ENCODE peak calls at places on chromosomes 12 and 14, in six cellular contexts. One of them, this sample, is unnamed.

GRCh38 chr14:33810308-33810707 is 140.6 kb downstream of the EGLN3 start:
- DNase-seq in AG09309: no peak
- DNase-seq in Calu3: no peak
- DNase-seq in heart right ventricle: no peak
- DNase-seq in epithelial cell of esophagus: peak
- DNase-seq in ovary: no peak
- DNase-seq in this sample: no peak

GRCh38 chr12:91326043-91327027 is 143.7 kb upstream of the DCN start:
- DNase-seq in heart right ventricle: no peak
- DNase-seq in Calu3: peak
- DNase-seq in ovary: peak
- DNase-seq in epithelial cell of esophagus: peak
- DNase-seq in AG09309: no peak
- DNase-seq in this sample: peak

GRCh38 chr12:26011099-26011498 is 52.6 kb downstream of the RASSF8 start:
- DNase-seq in ovary: no peak
- DNase-seq in AG09309: peak
- DNase-seq in epithelial cell of esophagus: peak
- DNase-seq in heart right ventricle: no peak
- DNase-seq in Calu3: no peak
- DNase-seq in this sample: no peak

GRCh38 chr12:65152012-65152411 is 17.4 kb upstream of the LEMD3 start:
- DNase-seq in ovary: no peak
- DNase-seq in Calu3: no peak
- DNase-seq in epithelial cell of esophagus: peak
- DNase-seq in AG09309: no peak
- DNase-seq in heart right ventricle: no peak
- DNase-seq in this sample: no peak

GRCh38 chr14:72864712-72865365 is 29.1 kb downstream of the DPF3 start:
- DNase-seq in ovary: no peak
- DNase-seq in AG09309: no peak
- DNase-seq in epithelial cell of esophagus: no peak
- DNase-seq in Calu3: no peak
- DNase-seq in heart right ventricle: no peak
- DNase-seq in this sample: no peak

GRCh38 chr14:22526744-22527143 is 62.3 kb downstream of the DAD1 start:
- DNase-seq in Calu3: no peak
- DNase-seq in heart right ventricle: no peak
- DNase-seq in ovary: no peak
- DNase-seq in AG09309: no peak
- DNase-seq in epithelial cell of esophagus: no peak
- DNase-seq in this sample: no peak

GRCh38 chr12:112875608-112876007 is 31.2 kb upstream of the OAS1 start:
- DNase-seq in AG09309: no peak
- DNase-seq in epithelial cell of esophagus: peak
- DNase-seq in heart right ventricle: no peak
- DNase-seq in Calu3: no peak
- DNase-seq in ovary: no peak
- DNase-seq in this sample: no peak

GRCh38 chr12:67633708-67634107 is 14.8 kb upstream of the DYRK2 start:
- DNase-seq in AG09309: no peak
- DNase-seq in ovary: no peak
- DNase-seq in heart right ventricle: peak
- DNase-seq in epithelial cell of esophagus: no peak
- DNase-seq in Calu3: no peak
- DNase-seq in this sample: no peak

GRCh38 chr12:52655251-52655650 is 3.2 kb upstream of the KRT2 start:
- DNase-seq in epithelial cell of esophagus: peak
- DNase-seq in Calu3: no peak
- DNase-seq in AG09309: no peak
- DNase-seq in heart right ventricle: no peak
- DNase-seq in ovary: no peak
- DNase-seq in this sample: no peak

GRCh38 chr12:91098942-91099341 is 12.4 kb downstream of the LUM start:
- DNase-seq in ovary: peak
- DNase-seq in AG09309: peak
- DNase-seq in heart right ventricle: no peak
- DNase-seq in Calu3: peak
- DNase-seq in epithelial cell of esophagus: peak
- DNase-seq in this sample: no peak

GRCh38 chr12:108720757-108721514 is 10.4 kb downstream of the CORO1C start:
- DNase-seq in Calu3: no peak
- DNase-seq in ovary: no peak
- DNase-seq in heart right ventricle: no peak
- DNase-seq in AG09309: no peak
- DNase-seq in epithelial cell of esophagus: peak
- DNase-seq in this sample: no peak

GRCh38 chr14:101202627-101203404 is 299.3 kb upstream of the RTL1 start:
- DNase-seq in AG09309: no peak
- DNase-seq in epithelial cell of esophagus: no peak
- DNase-seq in Calu3: no peak
- DNase-seq in heart right ventricle: no peak
- DNase-seq in ovary: peak
- DNase-seq in this sample: no peak

GRCh38 chr12:17028348-17028747 is 422.4 kb upstream of the LMO3 start:
- DNase-seq in epithelial cell of esophagus: no peak
- DNase-seq in Calu3: peak
- DNase-seq in heart right ventricle: no peak
- DNase-seq in ovary: no peak
- DNase-seq in AG09309: no peak
- DNase-seq in this sample: no peak
- TF ChIP-seq CTCF in epithelial cell of esophagus: peak
- TF ChIP-seq CTCF in Calu3: peak
- TF ChIP-seq CTCF in heart right ventricle: no peak
- TF ChIP-seq CTCF in ovary: no peak
- TF ChIP-seq CTCF in AG09309: no peak
- TF ChIP-seq CTCF in this sample: no peak

DNA sequence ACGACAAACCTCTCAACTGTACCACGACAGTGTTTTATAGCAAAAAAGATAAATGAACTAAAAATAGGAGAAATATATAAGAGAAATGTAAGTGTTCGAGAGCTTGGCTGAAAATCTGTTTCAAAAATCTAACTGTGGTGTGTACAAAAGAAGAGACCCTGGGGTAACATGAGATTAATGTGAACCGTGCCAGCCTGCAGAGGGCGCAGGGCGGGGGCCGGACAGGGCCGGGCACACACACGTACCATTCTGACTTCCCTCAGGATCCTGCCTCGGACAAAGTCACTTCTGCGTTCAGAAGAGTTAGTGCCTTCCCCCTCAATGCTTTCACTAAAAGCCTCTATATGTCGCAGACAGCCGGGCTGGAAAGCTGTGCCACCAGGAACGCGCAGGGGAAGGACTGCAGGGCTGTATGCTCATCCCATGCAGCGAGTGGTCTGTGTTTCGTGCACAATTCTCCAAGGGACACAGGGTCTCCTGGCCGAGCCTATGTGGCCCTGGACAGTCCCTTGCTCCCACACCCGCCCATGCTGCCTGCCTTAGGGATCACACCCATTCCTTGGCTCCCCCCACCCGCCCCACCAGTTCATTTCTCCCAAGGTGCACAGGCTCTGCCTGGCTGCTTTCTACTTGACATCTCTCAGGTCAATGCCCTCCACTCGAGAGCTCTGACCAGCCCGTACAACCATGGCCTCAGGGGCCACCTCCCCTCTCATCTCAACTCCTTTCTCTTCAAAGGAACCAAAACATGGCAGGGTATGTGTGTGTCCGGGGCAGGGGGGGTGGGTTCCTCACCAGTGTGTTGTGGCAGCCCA is 8.5 kb downstream of the CDCA4 start:
- DNase-seq in AG09309: no peak
- DNase-seq in epithelial cell of esophagus: peak
- DNase-seq in heart right ventricle: peak
- DNase-seq in ovary: no peak
- DNase-seq in Calu3: peak
- DNase-seq in this sample: no peak
- TF ChIP-seq CTCF in AG09309: peak
- TF ChIP-seq CTCF in epithelial cell of esophagus: peak
- TF ChIP-seq CTCF in heart right ventricle: peak
- TF ChIP-seq CTCF in ovary: no peak
- TF ChIP-seq CTCF in Calu3: peak
- TF ChIP-seq CTCF in this sample: no peak

GRCh38 chr12:47999816-48000215 is 4.5 kb downstream of the COL2A1 start:
- DNase-seq in AG09309: no peak
- DNase-seq in heart right ventricle: no peak
- DNase-seq in ovary: no peak
- DNase-seq in Calu3: no peak
- DNase-seq in epithelial cell of esophagus: no peak
- DNase-seq in this sample: no peak

GRCh38 chr12:48001426-48002178 is 2.7 kb downstream of the COL2A1 start:
- DNase-seq in ovary: no peak
- DNase-seq in AG09309: no peak
- DNase-seq in heart right ventricle: peak
- DNase-seq in Calu3: peak
- DNase-seq in epithelial cell of esophagus: peak
- DNase-seq in this sample: peak

GRCh38 chr12:48002179-48002601 is 2.1 kb downstream of the COL2A1 start:
- DNase-seq in Calu3: no peak
- DNase-seq in ovary: no peak
- DNase-seq in AG09309: no peak
- DNase-seq in epithelial cell of esophagus: no peak
- DNase-seq in heart right ventricle: no peak
- DNase-seq in this sample: no peak

GRCh38 chr12:48002773-48003218 is 1.5 kb downstream of the COL2A1 start:
- DNase-seq in AG09309: no peak
- DNase-seq in epithelial cell of esophagus: peak
- DNase-seq in Calu3: no peak
- DNase-seq in ovary: peak
- DNase-seq in heart right ventricle: peak
- DNase-seq in this sample: peak

GRCh38 chr12:48000878-48001321 is 3.4 kb downstream of the COL2A1 start:
- DNase-seq in Calu3: peak
- DNase-seq in AG09309: peak
- DNase-seq in ovary: no peak
- DNase-seq in heart right ventricle: no peak
- DNase-seq in epithelial cell of esophagus: peak
- DNase-seq in this sample: no peak
- TF ChIP-seq CTCF in Calu3: no peak
- TF ChIP-seq CTCF in AG09309: no peak
- TF ChIP-seq CTCF in ovary: no peak
- TF ChIP-seq CTCF in heart right ventricle: no peak
- TF ChIP-seq CTCF in epithelial cell of esophagus: peak
- TF ChIP-seq CTCF in this sample: no peak

GRCh38 chr12:104337030-104337558 is 33.6 kb downstream of the EID3 start:
- DNase-seq in ovary: no peak
- DNase-seq in AG09309: no peak
- DNase-seq in Calu3: no peak
- DNase-seq in heart right ventricle: no peak
- DNase-seq in epithelial cell of esophagus: no peak
- DNase-seq in this sample: no peak

GRCh38 chr12:104340917-104341611 is 37.5 kb downstream of the EID3 start:
- DNase-seq in Calu3: no peak
- DNase-seq in heart right ventricle: no peak
- DNase-seq in epithelial cell of esophagus: no peak
- DNase-seq in AG09309: no peak
- DNase-seq in ovary: no peak
- DNase-seq in this sample: no peak

GRCh38 chr12:104340177-104340576 is 36.6 kb downstream of the EID3 start:
- DNase-seq in heart right ventricle: no peak
- DNase-seq in ovary: no peak
- DNase-seq in Calu3: no peak
- DNase-seq in AG09309: no peak
- DNase-seq in epithelial cell of esophagus: no peak
- DNase-seq in this sample: no peak

GRCh38 chr12:104342147-104342546 is 38.6 kb downstream of the EID3 start:
- DNase-seq in AG09309: no peak
- DNase-seq in epithelial cell of esophagus: no peak
- DNase-seq in ovary: no peak
- DNase-seq in heart right ventricle: no peak
- DNase-seq in Calu3: no peak
- DNase-seq in this sample: no peak

DNA sequence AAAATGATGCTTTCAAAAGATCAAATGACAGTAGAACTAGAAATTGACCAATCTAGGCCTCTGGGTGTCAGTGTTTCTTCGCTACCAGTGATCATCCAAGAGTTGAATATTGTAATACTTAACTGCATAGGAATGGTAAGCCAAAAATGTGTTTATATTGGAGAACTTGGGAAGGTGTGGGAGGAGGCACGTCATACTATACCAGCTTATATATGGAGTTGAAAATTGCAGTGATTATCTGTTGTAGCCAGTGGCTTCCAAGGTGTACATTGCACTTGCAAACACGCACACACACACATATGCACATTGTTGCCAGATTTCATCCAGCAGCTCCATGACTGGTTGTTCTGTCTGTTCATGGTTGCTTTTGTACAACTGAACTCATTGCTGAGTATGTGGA is 36.1 kb downstream of the EID3 start:
- DNase-seq in ovary: no peak
- DNase-seq in Calu3: no peak
- DNase-seq in epithelial cell of esophagus: no peak
- DNase-seq in heart right ventricle: no peak
- DNase-seq in AG09309: no peak
- DNase-seq in this sample: no peak
- TF ChIP-seq CTCF in ovary: no peak
- TF ChIP-seq CTCF in Calu3: no peak
- TF ChIP-seq CTCF in epithelial cell of esophagus: peak
- TF ChIP-seq CTCF in heart right ventricle: no peak
- TF ChIP-seq CTCF in AG09309: no peak
- TF ChIP-seq CTCF in this sample: no peak

DNA sequence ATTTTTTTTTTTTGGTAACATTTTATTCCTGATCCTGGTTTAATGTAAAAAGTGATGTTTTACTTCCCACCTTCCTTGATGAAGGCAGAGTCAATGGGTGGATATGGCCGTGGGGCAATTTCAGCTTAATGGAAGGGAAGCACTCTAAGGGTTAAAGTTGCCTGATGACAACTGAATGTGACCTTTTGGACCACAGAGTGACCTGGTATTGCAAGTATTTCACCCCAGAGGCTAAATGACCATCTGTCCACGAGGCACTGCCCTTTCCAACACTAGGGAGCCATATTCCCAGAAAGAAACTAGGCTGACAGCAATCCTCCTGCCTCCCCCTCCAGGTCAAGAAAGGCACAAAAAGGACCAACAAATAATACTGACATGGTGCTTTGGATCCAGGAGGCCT is 4.8 kb downstream of the CCDC177 start:
- DNase-seq in Calu3: no peak
- DNase-seq in AG09309: no peak
- DNase-seq in ovary: no peak
- DNase-seq in epithelial cell of esophagus: no peak
- DNase-seq in heart right ventricle: no peak
- DNase-seq in this sample: no peak
- TF ChIP-seq CTCF in Calu3: no peak
- TF ChIP-seq CTCF in AG09309: no peak
- TF ChIP-seq CTCF in ovary: no peak
- TF ChIP-seq CTCF in epithelial cell of esophagus: no peak
- TF ChIP-seq CTCF in heart right ventricle: no peak
- TF ChIP-seq CTCF in this sample: no peak